ENCODE peak calls at places on chromosomes 13 and 19, in ten cellular contexts. F, Z, O, G, R, D, I, L, J and U are unnamed samples.

GRCh38 chr13:28532226-28533048 is 37.5 kb upstream of the FLT1 start:
- DNase-seq in F (peak; percentile 53), Z (no peak), O (no peak), G (no peak), R (no peak), D (peak; percentile 49), I (no peak), L (no peak), J (peak; percentile 47), U (peak; percentile 21)

GRCh38 chr13:42707003-42707402 is 74.4 kb upstream of the FAM216B start:
- DNase-seq in F (no peak), Z (no peak), O (peak; percentile 39), G (no peak), R (no peak), D (no peak), I (no peak), L (no peak), J (no peak), U (no peak)

GRCh38 chr19:18098891-18099622 is 1.5 kb downstream of the MAST3 start:
- DNase-seq in F (no peak), Z (peak; percentile 34), O (no peak), G (no peak), R (no peak), D (no peak), I (peak; percentile 62), L (peak; percentile 50), J (no peak), U (no peak)

GRCh38 chr19:5934779-5935472 is 20.9 kb downstream of the CAPS start:
- DNase-seq in F (peak; percentile 40), Z (no peak), O (peak; percentile 71), G (peak; percentile 57), R (peak; percentile 74), D (peak; percentile 63), I (no peak), L (no peak), J (no peak), U (no peak)

GRCh38 chr19:16325671-16326400 is 1.2 kb downstream of the KLF2 start:
- DNase-seq in F (no peak), Z (no peak), O (peak; percentile 59), G (no peak), R (no peak), D (peak; percentile 46), I (peak; percentile 50), L (peak; percentile 75), J (no peak), U (no peak)

GRCh38 chr13:25232937-25233515 is 54.3 kb downstream of the MTMR6 start:
- DNase-seq in F (no peak), Z (peak; percentile 59), O (peak; percentile 57), G (no peak), R (peak; percentile 41), D (peak; percentile 43), I (no peak), L (peak; percentile 4), J (no peak), U (no peak)

GRCh38 chr13:28100149-28101121 is at the start of gene FLT3:
- DNase-seq in F (peak; percentile 18), Z (peak; percentile 83), O (peak; percentile 15), G (no peak), R (no peak), D (peak; percentile 31), I (peak; percentile 22), L (peak; percentile 19), J (no peak), U (no peak)

GRCh38 chr19:47122359-47123335 is 8.0 kb upstream of the SAE1 start:
- DNase-seq in F (no peak), Z (peak; percentile 77), O (peak; percentile 74), G (no peak), R (peak; percentile 73), D (no peak), I (no peak), L (no peak), J (no peak), U (no peak)

GRCh38 chr19:397321-397720 is 11.6 kb downstream of the C2CD4C start:
- DNase-seq in F (no peak), Z (no peak), O (no peak), G (no peak), R (no peak), D (no peak), I (peak; percentile 13), L (no peak), J (no peak), U (no peak)

GRCh38 chr13:52851153-52851962 is 2.9 kb upstream of the PCDH8 start:
- DNase-seq in F (peak; percentile 26), Z (peak; percentile 51), O (peak; percentile 19), G (no peak), R (no peak), D (peak; percentile 26), I (no peak), L (no peak), J (peak; percentile 29), U (peak; percentile 27)

GRCh38 chr19:45211751-45212381 is 33.3 kb downstream of the BLOC1S3 start:
- DNase-seq in F (peak; percentile 71), Z (no peak), O (peak; percentile 9), G (no peak), R (no peak), D (peak; percentile 60), I (no peak), L (no peak), J (peak; percentile 67), U (no peak)

GRCh38 chr19:47315125-47315821 is 5.6 kb downstream of the C5AR1 start:
- DNase-seq in F (peak; percentile 40), Z (peak; percentile 85), O (peak; percentile 97), G (peak; percentile 95), R (peak; percentile 85), D (peak; percentile 94), I (no peak), L (no peak), J (peak; percentile 41), U (peak; percentile 81)

GRCh38 chr19:34654796-34655195 is 22.2 kb downstream of the SCGB2B2 start:
- DNase-seq in F (no peak), Z (no peak), O (no peak), G (no peak), R (no peak), D (no peak), I (no peak), L (no peak), J (no peak), U (no peak)

GRCh38 chr13:31008400-31009115 is 76.1 kb downstream of the TEX26 start:
- DNase-seq in F (no peak), Z (peak; percentile 27), O (peak; percentile 11), G (no peak), R (no peak), D (no peak), I (no peak), L (no peak), J (no peak), U (no peak)

GRCh38 chr19:14826006-14826405 is 9.0 kb downstream of the OR7A5 start:
- DNase-seq in F (no peak), Z (peak; percentile 54), O (no peak), G (no peak), R (no peak), D (no peak), I (no peak), L (no peak), J (no peak), U (no peak)

GRCh38 chr19:14333101-14333871 is 48.0 kb upstream of the ADGRE5 start:
- DNase-seq in F (peak; percentile 19), Z (no peak), O (peak; percentile 39), G (no peak), R (no peak), D (no peak), I (no peak), L (no peak), J (peak; percentile 16), U (no peak)

GRCh38 chr19:42159942-42160341 is 27.7 kb upstream of the POU2F2 start:
- DNase-seq in F (no peak), Z (no peak), O (no peak), G (no peak), R (no peak), D (no peak), I (no peak), L (no peak), J (no peak), U (no peak)

GRCh38 chr19:10864538-10864899 is 6.8 kb upstream of the CARM1 start:
- DNase-seq in F (peak; percentile 85), Z (peak; percentile 77), O (peak; percentile 79), G (peak; percentile 52), R (peak; percentile 66), D (peak; percentile 70), I (peak; percentile 81), L (peak; percentile 68), J (peak; percentile 86), U (peak; percentile 83)

GRCh38 chr13:33016414-33017409 is at the start of gene KL:
- DNase-seq in F (peak; percentile 34), Z (peak; percentile 60), O (no peak), G (no peak), R (no peak), D (peak; percentile 4), I (no peak), L (no peak), J (peak; percentile 38), U (peak; percentile 66)

GRCh38 chr13:112229992-112230872 is 145.9 kb upstream of the SPACA7 start:
- DNase-seq in F (no peak), Z (no peak), O (no peak), G (no peak), R (no peak), D (no peak), I (no peak), L (no peak), J (no peak), U (peak; percentile 16)

GRCh38 chr19:3154957-3155736 is 19.3 kb downstream of the GNA15 start:
- DNase-seq in F (peak; percentile 74), Z (peak; percentile 84), O (peak; percentile 100), G (peak; percentile 94), R (peak; percentile 99), D (peak; percentile 100), I (peak; percentile 79), L (peak; percentile 76), J (peak; percentile 92), U (peak; percentile 81)

GRCh38 chr13:110726726-110727125 is 13.2 kb downstream of the ING1 start:
- DNase-seq in F (no peak), Z (no peak), O (no peak), G (no peak), R (no peak), D (peak; percentile 16), I (peak; percentile 50), L (peak; percentile 62), J (no peak), U (no peak)

GRCh38 chr13:31767175-31767900 is 28.0 kb downstream of the RXFP2 start:
- DNase-seq in F (no peak), Z (peak; percentile 73), O (peak; percentile 88), G (no peak), R (peak; percentile 87), D (no peak), I (no peak), L (no peak), J (no peak), U (no peak)

GRCh38 chr19:38304352-38304865 is 358 bp downstream of the C19orf33 start:
- DNase-seq in F (no peak), Z (no peak), O (no peak), G (no peak), R (no peak), D (no peak), I (no peak), L (no peak), J (no peak), U (no peak)

GRCh38 chr19:43432866-43433673 is 18.4 kb downstream of the TEX101 start:
- DNase-seq in F (peak; percentile 41), Z (peak; percentile 66), O (peak; percentile 64), G (no peak), R (peak; percentile 43), D (peak; percentile 75), I (peak; percentile 75), L (peak; percentile 60), J (peak; percentile 37), U (no peak)